ENCODE peak calls at places on chromosome 2, in four cellular contexts. K is adipocyte, E is GM23248, P is endodermal cell. G is an unnamed sample. For H3K4me1, the result is how much of the 10 kb centered on the place peaks cover.

GRCh38 chr2:104939570-104940235 is 85.8 kb downstream of the POU3F3 start:
- DNase-seq in P (no peak), E (no peak), K (no peak), G (peak)

GRCh38 chr2:105125920-105126319 is 88.1 kb downstream of the MRPS9 start:
- DNase-seq in E (no peak), P (peak), K (no peak), G (no peak)

GRCh38 chr2:130846686-130847375 is 10.1 kb downstream of the ARHGEF4 start:
- DNase-seq in E (no peak), P (no peak), K (no peak), G (no peak)

GRCh38 chr2:238942941-238943715 is 95.2 kb downstream of the TWIST2 start:
- DNase-seq in P (no peak), E (peak), K (peak), G (no peak)

GRCh38 chr2:113720167-113720566 is 36.3 kb downstream of the SLC35F5 start:
- DNase-seq in K (peak), E (peak), P (no peak), G (no peak)

GRCh38 chr2:204625135-204625534 is 79.9 kb downstream of the PARD3B start:
- DNase-seq in P (no peak), E (peak), K (peak), G (peak)

GRCh38 chr2:2649109-2650072 is 318.3 kb upstream of the MYT1L start:
- DNase-seq in K (no peak), P (peak), E (no peak), G (no peak)

GRCh38 chr2:188512456-188512855 is 220.8 kb downstream of the GULP1 start:
- DNase-seq in P (no peak), K (peak), E (peak), G (no peak)

GRCh38 chr2:173631123-173631450 is 276.4 kb downstream of the CDCA7 start:
- DNase-seq in E (peak), K (no peak), P (no peak), G (peak)

GRCh38 chr2:154195644-154196221 is 324.0 kb downstream of the GALNT13 start:
- DNase-seq in K (no peak), E (peak), P (peak), G (no peak)

GRCh38 chr2:71277159-71277498 is 50.2 kb upstream of the PAIP2B start:
- DNase-seq in E (no peak), P (no peak), K (no peak), G (no peak)

GRCh38 chr2:197708331-197708730 is 3.2 kb downstream of the MARS2 start:
- DNase-seq in P (no peak), K (peak), E (peak), G (no peak)

GRCh38 chr2:205835251-205835900 is 153.1 kb downstream of the NRP2 start:
- DNase-seq in P (no peak), E (no peak), K (peak), G (peak)

GRCh38 chr2:98532761-98533160 is 75.6 kb downstream of the COA5 start:
- DNase-seq in E (no peak), K (no peak), P (no peak), G (no peak)

GRCh38 chr2:109718139-109718538 is 76.0 kb upstream of the RGPD5 start:
- DNase-seq in K (no peak), E (no peak), P (no peak), G (no peak)

GRCh38 chr2:161386228-161386627 is 29.9 kb upstream of the TBR1 start:
- DNase-seq in P (no peak), E (no peak), K (no peak), G (no peak)

GRCh38 chr2:43455735-43456642 is 139.8 kb downstream of the THADA start:
- DNase-seq in K (no peak), P (no peak), E (peak), G (no peak)

GRCh38 chr2:118855451-118856279 is 8.2 kb upstream of the EN1 start:
- DNase-seq in K (peak), E (peak), P (peak), G (peak)

GRCh38 chr2:231191896-231192872 is 6.2 kb upstream of the ARMC9 start:
- DNase-seq in K (peak), E (peak), P (peak), G (peak)

GRCh38 chr2:132438650-132439030 is 22.0 kb downstream of the GPR39 start:
- DNase-seq in K (peak), E (peak), P (peak), G (no peak)

GRCh38 chr2:191677091-191677645 is 768 bp upstream of the NABP1 start:
- DNase-seq in E (peak), P (no peak), K (peak), G (no peak)

GRCh38 chr2:174335605-174336402 is 1.1 kb downstream of the SP9 start:
- DNase-seq in E (peak), K (peak), P (peak), G (no peak)

GRCh38 chr2:37635359-37636208 is 35.9 kb downstream of the CDC42EP3 start:
- DNase-seq in K (peak), E (peak), P (no peak), G (no peak)

GRCh38 chr2:119263656-119264055 is 40.0 kb downstream of the STEAP3 start:
- DNase-seq in K (no peak), P (peak), E (no peak), G (no peak)

GRCh38 chr2:204691911-204692510 is 146.7 kb downstream of the PARD3B start:
- DNase-seq in K (peak), P (peak), E (peak), G (peak)

GRCh38 chr2:95297088-95297487 is at the start of gene KCNIP3:
- DNase-seq in P (peak), K (peak), E (no peak), G (peak)

GRCh38 chr2:121080013-121080772 is 204.8 kb downstream of the TFCP2L1 start:
- DNase-seq in K (peak), P (peak), E (peak), G (peak)

GRCh38 chr2:20447437-20448245 is 767 bp downstream of the RHOB start:
- DNase-seq in K (peak), E (peak), P (peak), G (peak)

GRCh38 chr2:72689579-72690170 is 136.2 kb downstream of the EXOC6B start:
- DNase-seq in P (no peak), K (peak), E (peak), G (no peak)

GRCh38 chr2:776038-776437 is 98.8 kb upstream of the TMEM18 start:
- DNase-seq in K (no peak), P (no peak), E (no peak), G (no peak)

GRCh38 chr2:228063558-228063957 is 117.9 kb downstream of the SPHKAP start:
- DNase-seq in K (no peak), E (peak), P (no peak), G (no peak)

GRCh38 chr2:221492606-221493005 is 79.5 kb downstream of the EPHA4 start:
- DNase-seq in P (no peak), E (peak), K (peak), G (no peak)

GRCh38 chr2:9774266-9774665 is 69.0 kb upstream of the TAF1B start:
- DNase-seq in P (no peak), E (peak), K (no peak), G (no peak)

GRCh38 chr2:150887926-150888325 is 373.7 kb downstream of the RBM43 start:
- DNase-seq in P (no peak), K (no peak), E (peak), G (no peak)

GRCh38 chr2:24354899-24355298 is 5.4 kb downstream of the ITSN2 start:
- DNase-seq in P (no peak), E (no peak), K (no peak), G (no peak)

GRCh38 chr2:24352664-24353063 is 7.7 kb downstream of the ITSN2 start:
- DNase-seq in K (peak), E (no peak), P (no peak), G (no peak)

GRCh38 chr2:24353933-24354332 is 6.4 kb downstream of the ITSN2 start:
- DNase-seq in E (no peak), K (no peak), P (no peak), G (no peak)

GRCh38 chr2:24353364-24353763 is 7.0 kb downstream of the ITSN2 start:
- DNase-seq in P (no peak), K (no peak), E (no peak), G (no peak)

DNA sequence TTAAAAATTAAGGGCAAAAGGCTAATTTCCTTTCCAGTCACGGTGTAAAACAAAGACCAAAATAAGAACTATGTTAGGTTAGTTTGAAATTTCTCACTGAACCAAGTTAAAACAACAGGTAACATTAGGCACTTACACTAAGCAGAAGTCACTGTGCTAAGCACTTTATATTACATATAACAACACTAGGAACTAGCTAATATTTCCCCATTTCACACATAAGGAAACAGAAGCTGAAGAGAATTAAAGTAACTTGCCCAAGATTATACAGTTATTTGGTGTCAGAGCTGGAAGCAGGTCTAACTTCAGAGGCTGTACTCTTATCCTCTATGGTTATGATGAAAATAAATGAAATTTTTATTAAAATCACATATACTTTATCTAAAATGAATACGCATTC is 6.0 kb downstream of the ITSN2 start:
- DNase-seq in K (no peak), E (no peak), P (no peak), G (no peak)
- H3K4me1 ChIP-seq in K (under half), E (under half), P (under half), G (under half)

DNA sequence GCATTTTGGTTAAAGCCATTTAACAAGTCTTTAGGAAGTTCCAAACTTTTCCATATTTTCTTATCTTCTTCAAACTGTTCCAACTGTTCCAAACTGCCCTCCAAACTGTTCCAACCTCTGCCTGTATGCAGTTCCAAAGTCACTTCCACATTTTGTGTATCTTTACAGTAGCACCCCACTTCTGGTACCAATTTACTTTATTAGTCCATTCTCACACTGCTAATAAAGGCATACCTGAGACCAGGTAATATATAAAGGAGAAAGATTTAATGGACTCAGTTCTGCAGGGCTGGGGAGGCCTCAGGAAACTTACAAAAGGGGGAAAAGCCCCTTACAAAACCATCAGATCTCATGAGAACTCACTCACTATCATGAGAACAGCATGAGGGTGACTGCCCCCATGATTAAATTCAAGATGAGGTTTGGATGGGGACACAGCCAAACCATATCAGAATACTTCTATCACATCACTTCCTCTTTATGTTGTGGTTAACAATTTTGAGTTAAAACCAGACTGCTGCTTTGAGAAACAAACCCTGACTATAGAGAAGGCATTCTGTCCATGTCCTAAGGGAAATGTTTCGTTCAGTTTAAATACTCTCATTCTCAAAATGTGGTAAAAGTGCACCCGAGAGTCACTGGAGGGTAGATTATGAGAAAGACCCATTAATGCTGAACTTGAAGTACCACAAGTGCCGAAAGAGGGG is 11.0 kb downstream of the IL18R1 start:
- DNase-seq in P (no peak), K (no peak), E (no peak), G (no peak)
- H3K9ac ChIP-seq in P (no peak), K (no peak), E (no peak), G (no peak)

GRCh38 chr2:64114063-64114911 is 29.9 kb downstream of the PELI1 start:
- DNase-seq in P (peak), E (peak), K (peak), G (no peak)
- H3K4me1 ChIP-seq in P (under half), E (under half), K (under half), G (under half)

DNA sequence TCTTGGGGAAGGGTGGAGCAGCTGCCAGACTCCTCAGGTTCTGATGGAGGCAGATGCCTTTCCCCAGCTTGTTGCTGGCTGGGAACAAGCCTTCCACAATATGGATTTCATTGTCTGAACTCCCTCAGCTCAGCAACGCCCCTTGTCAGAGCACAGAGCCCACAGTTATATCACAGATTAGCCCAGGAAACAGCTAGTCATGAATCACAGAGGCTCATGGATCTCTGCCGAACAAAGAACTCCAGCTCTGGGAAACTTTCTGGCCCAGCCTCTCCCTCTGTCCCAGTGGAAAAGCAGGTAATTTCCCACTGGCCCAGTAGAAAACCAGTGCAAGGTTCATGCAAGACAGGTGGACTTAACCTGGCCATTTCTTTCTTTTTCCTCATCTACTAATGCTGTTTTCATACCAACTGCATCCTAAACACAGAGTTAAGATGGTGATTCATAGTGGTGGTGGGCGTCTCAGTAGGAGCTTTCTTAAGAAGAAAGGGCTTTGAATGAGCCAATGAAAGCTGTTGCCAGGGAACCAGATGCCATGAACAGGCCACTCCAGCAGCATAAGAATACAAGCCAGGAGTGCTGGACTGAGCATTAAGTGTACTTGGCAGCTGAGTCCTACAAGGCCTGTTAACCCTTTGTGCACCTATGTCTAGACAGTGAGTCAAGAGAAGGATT is 8.7 kb upstream of the KIAA2012 start:
- DNase-seq in K (peak), P (peak), E (peak), G (no peak)
- H3K9ac ChIP-seq in K (no peak), P (no peak), E (peak), G (no peak)

GRCh38 chr2:55894720-55895119 is 28.9 kb downstream of the EFEMP1 start:
- DNase-seq in P (no peak), K (no peak), E (no peak), G (no peak)
- H3K4me1 ChIP-seq in P (under half), K (under half), E (under half), G (under half)

GRCh38 chr2:233356546-233357308 is 2.4 kb downstream of the DGKD start:
- DNase-seq in E (no peak), K (no peak), P (no peak), G (no peak)

GRCh38 chr2:233354500-233354924 is 218 bp downstream of the DGKD start:
- DNase-seq in K (peak), E (no peak), P (no peak), G (no peak)

GRCh38 chr2:233353769-233354499 is at the start of gene DGKD:
- DNase-seq in P (peak), E (peak), K (peak), G (peak)

GRCh38 chr2:233354971-233355574 is 779 bp downstream of the DGKD start:
- DNase-seq in P (peak), E (peak), K (peak), G (peak)

DNA sequence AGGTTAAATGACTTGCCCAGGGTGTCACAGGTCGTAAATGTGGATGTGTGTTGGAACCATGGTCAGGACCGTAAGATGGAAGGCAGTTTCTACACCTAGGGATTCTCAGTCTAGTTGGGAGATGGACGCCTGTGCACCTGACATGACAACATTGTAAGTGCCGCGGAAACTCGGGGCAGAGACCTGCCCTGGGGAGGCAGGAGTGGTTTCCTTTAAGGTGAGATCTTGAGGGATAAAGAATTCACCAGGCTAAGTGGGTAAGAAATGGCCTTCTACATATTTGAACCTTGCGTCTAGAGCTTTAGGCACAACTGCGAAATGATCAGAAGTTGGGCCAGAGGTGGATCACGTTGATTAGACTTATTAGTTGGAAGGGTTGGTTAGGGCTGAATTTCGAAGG is 1.6 kb downstream of the DGKD start:
- DNase-seq in K (no peak), E (no peak), P (no peak), G (no peak)
- H3K9ac ChIP-seq in K (no peak), E (no peak), P (no peak), G (no peak)

DNA sequence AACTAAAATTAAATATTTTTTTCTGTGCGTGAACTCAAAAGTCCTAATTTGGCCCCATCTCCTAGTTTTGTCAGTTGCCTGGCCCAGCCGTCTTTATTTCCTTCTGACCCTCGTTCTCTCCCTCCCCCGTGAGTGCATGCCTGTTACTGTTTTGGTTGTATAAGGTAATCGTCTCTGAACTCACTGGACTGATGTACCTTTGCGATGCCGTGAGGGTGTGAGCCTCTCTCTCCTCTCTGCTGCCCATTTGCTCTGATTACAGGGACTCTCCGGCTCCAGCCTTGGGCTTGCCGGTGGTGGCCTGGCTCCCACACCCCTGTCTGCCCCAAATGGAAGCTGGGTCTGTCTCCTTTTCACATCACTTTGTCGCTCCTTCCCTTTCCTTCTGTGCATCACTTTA is 66.5 kb upstream of the RBM44 start:
- DNase-seq in K (no peak), E (no peak), P (peak), G (no peak)
- H3K4me1 ChIP-seq in K (under half), E (under half), P (under half), G (under half)

DNA sequence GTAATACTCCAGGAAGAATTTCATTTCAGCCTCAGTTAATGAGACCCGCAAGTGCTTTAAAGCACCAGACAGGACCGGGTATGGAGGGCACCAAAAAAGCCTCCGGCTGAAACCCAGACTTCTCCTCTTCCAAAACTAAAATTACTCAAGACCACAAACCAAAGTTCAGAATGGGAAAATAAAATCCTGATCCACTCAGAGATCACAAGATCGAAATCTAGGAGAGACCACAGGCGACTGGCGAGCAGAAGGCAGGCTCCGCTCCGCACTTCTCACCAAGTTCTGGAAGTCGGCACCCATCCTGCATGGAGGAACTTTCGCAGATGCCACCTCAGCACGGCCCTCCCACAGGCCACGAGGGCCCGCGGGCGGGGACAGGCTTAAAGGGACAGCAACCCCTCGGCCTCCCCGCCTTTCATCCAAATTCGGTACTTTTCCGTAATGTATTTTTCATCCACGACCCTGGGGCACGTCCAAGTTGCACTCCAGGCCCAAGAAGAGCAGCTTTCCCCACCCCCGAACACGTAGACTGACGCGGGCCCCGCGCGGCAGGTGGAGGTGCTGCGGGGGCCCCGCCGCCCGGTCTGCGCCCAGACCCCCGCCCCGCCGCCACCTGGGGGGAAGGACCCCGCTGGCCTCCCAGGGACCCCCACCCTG is 43.7 kb downstream of the HDLBP start:
- DNase-seq in K (peak), E (peak), P (peak), G (peak)
- H3K9ac ChIP-seq in K (peak), E (peak), P (peak), G (peak)

GRCh38 chr2:128492966-128493811 is 174.5 kb upstream of the HS6ST1 start:
- DNase-seq in P (peak), K (no peak), E (no peak), G (no peak)

GRCh38 chr2:128491845-128492244 is 173.2 kb upstream of the HS6ST1 start:
- DNase-seq in E (no peak), P (peak), K (no peak), G (no peak)

GRCh38 chr2:128494307-128494639 is 175.6 kb upstream of the HS6ST1 start:
- DNase-seq in K (no peak), P (no peak), E (no peak), G (no peak)

GRCh38 chr2:128494640-128495321 is 176.1 kb upstream of the HS6ST1 start:
- DNase-seq in E (no peak), K (no peak), P (peak), G (no peak)

GRCh38 chr2:128493880-128494279 is 175.2 kb upstream of the HS6ST1 start:
- DNase-seq in E (no peak), P (peak), K (no peak), G (no peak)
- H3K4me1 ChIP-seq in E (under half), P (under half), K (under half), G (under half)